ENCODE peak calls at places on chromosomes 7 and 10, in seven cellular contexts. O, G, D, Z, V, N and X are unnamed samples.

GRCh38 chr10:11538834-11539190 is 72.6 kb downstream of the USP6NL start:
- DNase-seq in O (no peak), G (no peak), D (no peak), Z (no peak), V (no peak), N (no peak), X (no peak)

GRCh38 chr10:107144490-107144889 is 20.0 kb downstream of the SORCS1 start:
- DNase-seq in O (no peak), G (no peak), D (no peak), Z (no peak), V (no peak), N (no peak), X (no peak)

GRCh38 chr7:29626730-29627129 is 63.1 kb downstream of the PRR15 start:
- DNase-seq in O (no peak), G (no peak), D (no peak), Z (no peak), V (no peak), N (no peak), X (no peak)

GRCh38 chr7:375491-375821 is 85.5 kb downstream of the FOXL3 start:
- DNase-seq in O (no peak), G (no peak), D (peak; percentile 35), Z (peak; percentile 50), V (peak; percentile 62), N (no peak), X (no peak)

GRCh38 chr7:106369349-106369748 is 84.6 kb upstream of the NAMPT start:
- DNase-seq in O (peak; percentile 48), G (peak; percentile 50), D (no peak), Z (no peak), V (no peak), N (no peak), X (peak; percentile 29)

GRCh38 chr10:91220194-91220953 is at the start of gene PCGF5:
- DNase-seq in O (peak; percentile 75), G (peak; percentile 53), D (peak; percentile 97), Z (peak; percentile 97), V (peak; percentile 95), N (peak; percentile 55), X (peak; percentile 93)

GRCh38 chr7:122219253-122219865 is 75.3 kb upstream of the AASS start:
- DNase-seq in O (peak; percentile 10), G (no peak), D (no peak), Z (no peak), V (no peak), N (no peak), X (peak; percentile 22)

GRCh38 chr7:15555385-15555859 is 6.4 kb downstream of the AGMO start:
- DNase-seq in O (peak; percentile 24), G (no peak), D (no peak), Z (no peak), V (no peak), N (no peak), X (no peak)

GRCh38 chr7:68789597-68789996 is 808.7 kb upstream of the AUTS2 start:
- DNase-seq in O (no peak), G (no peak), D (no peak), Z (no peak), V (no peak), N (no peak), X (no peak)

GRCh38 chr10:21022821-21023220 is 125.7 kb upstream of the NEBL start:
- DNase-seq in O (no peak), G (peak; percentile 28), D (no peak), Z (no peak), V (no peak), N (no peak), X (peak; percentile 26)

GRCh38 chr10:59793924-59794323 is 40.7 kb upstream of the MRLN start:
- DNase-seq in O (no peak), G (no peak), D (no peak), Z (no peak), V (no peak), N (peak; percentile 82), X (no peak)

GRCh38 chr7:113809591-113809990 is 109.2 kb downstream of the PPP1R3A start:
- DNase-seq in O (peak; percentile 51), G (no peak), D (no peak), Z (no peak), V (no peak), N (no peak), X (no peak)

GRCh38 chr10:25933653-25934608 is at the start of gene MYO3A:
- DNase-seq in O (no peak), G (no peak), D (no peak), Z (no peak), V (peak; percentile 61), N (no peak), X (no peak)

GRCh38 chr10:121788717-121789116 is 139.1 kb downstream of the ATE1 start:
- DNase-seq in O (no peak), G (no peak), D (no peak), Z (no peak), V (no peak), N (no peak), X (no peak)

DNA sequence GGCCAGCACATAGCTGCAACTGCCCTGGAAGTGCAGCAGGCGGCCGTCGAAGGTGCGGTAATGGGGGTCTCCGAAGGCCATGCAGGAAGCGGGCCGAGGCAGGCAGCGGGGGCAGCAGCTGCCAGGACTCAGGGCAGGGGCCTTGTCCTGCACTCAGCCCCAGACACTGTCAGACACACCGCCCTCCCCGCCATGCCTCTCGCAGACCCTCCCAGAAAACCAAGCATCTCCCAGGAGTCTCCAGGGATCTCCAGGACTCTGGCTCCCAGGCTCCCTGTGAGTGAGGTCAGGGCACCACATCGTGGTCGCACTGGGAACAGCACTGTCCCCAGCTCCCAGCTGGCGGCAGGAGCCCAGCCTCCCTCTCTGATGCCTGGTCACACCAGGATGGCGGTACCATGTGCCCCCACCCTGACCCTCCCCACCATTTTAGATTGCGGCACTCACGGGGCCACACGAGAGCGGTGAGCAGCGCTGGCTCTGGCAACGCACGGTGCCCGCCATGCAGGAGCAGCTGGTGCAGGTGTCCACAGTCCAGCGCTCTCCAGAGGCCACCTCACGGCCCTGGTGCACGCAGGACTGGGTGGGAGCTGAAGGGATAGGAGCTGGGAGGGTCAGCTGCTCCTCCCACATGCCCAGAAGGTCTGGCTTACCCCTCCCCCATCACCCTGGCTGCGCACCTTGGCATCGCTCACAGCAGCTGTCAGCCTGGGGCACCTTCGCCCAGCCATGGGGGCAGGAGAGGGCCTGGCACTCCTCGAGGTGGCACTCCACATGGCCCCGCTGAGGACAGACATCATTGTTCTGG is 17.5 kb downstream of the ATP6V1F start:
- DNase-seq in O (peak; percentile 54), G (no peak), D (peak; percentile 73), Z (peak; percentile 77), V (peak; percentile 76), N (no peak), X (peak; percentile 55)
- H3K27ac ChIP-seq in O (no peak overlapping the region), G (no peak overlapping the region), D (no peak overlapping the region), Z (no peak overlapping the region), V (no peak overlapping the region), N (no peak overlapping the region), X (no peak overlapping the region)

GRCh38 chr7:43325595-43325994 is 213.1 kb downstream of the HECW1 start:
- DNase-seq in O (no peak), G (no peak), D (no peak), Z (no peak), V (no peak), N (no peak), X (no peak)

GRCh38 chr7:43332193-43332796 is 219.8 kb downstream of the HECW1 start:
- DNase-seq in O (no peak), G (no peak), D (no peak), Z (no peak), V (no peak), N (no peak), X (no peak)

DNA sequence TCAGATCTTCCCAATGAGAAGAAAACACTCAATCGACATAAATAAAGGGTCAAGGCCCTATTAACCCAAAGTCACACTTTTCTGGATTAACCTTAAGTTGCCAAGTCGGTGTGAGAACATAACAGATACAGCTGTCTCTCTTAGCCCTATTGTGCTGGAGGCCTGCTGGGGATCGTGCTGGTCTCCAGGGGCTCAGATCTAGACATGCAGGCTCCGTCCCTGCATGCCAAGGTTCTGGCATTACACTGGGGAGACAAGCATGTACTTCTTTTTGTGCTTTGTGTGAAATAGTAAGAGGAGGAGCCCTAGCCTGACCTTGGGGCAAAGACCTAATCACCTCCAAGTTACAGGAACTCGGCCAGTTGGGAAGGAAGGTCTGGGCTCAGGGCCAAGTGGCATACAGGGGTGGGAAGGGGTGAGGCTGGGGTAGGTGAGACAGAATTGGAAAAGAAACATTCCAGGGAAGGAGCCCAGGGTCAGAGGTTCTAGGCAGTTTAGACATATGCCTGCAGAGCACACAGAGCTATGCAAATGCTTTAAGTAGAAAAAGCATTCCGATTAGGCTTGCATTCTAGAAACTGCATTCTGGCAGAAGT is 216.4 kb downstream of the HECW1 start:
- DNase-seq in O (no peak), G (no peak), D (no peak), Z (no peak), V (no peak), N (no peak), X (no peak)
- TF ChIP-seq CTCF in O (no peak), G (no peak), D (no peak), Z (no peak), V (no peak), N (no peak), X (no peak)

GRCh38 chr7:148299877-148300276 is 290.7 kb upstream of the C7orf33 start:
- DNase-seq in O (no peak), G (no peak), D (no peak), Z (no peak), V (no peak), N (no peak), X (no peak)

GRCh38 chr7:148304456-148304855 is 286.1 kb upstream of the C7orf33 start:
- DNase-seq in O (no peak), G (no peak), D (peak; percentile 66), Z (no peak), V (no peak), N (no peak), X (no peak)

GRCh38 chr7:148299335-148299734 is 291.2 kb upstream of the C7orf33 start:
- DNase-seq in O (no peak), G (no peak), D (no peak), Z (no peak), V (no peak), N (no peak), X (no peak)

GRCh38 chr7:148306759-148307158 is 283.8 kb upstream of the C7orf33 start:
- DNase-seq in O (no peak), G (no peak), D (no peak), Z (no peak), V (no peak), N (no peak), X (no peak)

GRCh38 chr7:148303295-148304013 is 287.1 kb upstream of the C7orf33 start:
- DNase-seq in O (peak; percentile 76), G (peak; percentile 67), D (peak; percentile 70), Z (peak; percentile 77), V (peak; percentile 77), N (no peak), X (peak; percentile 65)
- H3K27ac ChIP-seq in O (no peak overlapping the region), G (no peak overlapping the region), D (peak overlapping the region; percentile 8), Z (peak overlapping the region; percentile 38), V (no peak overlapping the region), N (no peak overlapping the region), X (no peak overlapping the region)

DNA sequence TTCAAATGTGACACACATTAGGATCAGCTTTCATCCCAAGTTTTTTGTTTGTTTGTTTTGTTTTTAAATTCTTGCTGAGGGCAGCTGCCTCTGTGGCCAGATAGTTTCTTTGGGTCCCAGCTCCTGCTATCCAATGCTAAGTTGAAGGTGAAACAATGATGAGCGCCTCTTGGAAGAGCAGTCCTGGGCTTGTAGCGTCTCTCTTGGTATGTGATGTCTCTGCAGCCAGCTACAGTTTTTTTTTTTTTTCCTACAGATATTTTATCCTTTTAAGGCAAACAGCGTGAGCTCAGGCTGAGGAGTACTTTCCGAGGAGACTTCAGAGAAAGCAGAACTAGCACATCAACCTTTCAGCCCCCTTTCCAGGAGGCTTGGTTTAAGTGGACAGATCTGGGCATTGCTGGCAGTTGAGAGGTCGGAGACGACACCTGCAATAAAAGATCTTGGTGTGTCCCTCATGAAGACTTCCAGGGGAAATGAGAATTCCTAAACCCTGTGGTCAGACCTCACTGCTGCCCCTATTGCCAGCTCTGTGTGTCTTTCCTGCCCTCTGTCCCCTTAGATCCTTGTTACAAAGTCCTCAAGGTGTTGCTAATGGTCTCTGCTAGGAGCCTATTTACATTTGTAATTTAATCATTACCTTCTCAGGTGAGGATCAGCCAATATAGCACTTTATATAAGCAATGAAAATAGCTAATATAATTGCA is 9.1 kb downstream of the PRKG1 start:
- DNase-seq in O (no peak), G (no peak), D (no peak), Z (no peak), V (no peak), N (no peak), X (no peak)
- TF ChIP-seq CTCF in O (peak; percentile 16), G (no peak), D (no peak), Z (no peak), V (no peak), N (no peak), X (no peak)